ENCODE peak calls at places on chromosomes 1 and 21, in six cellular contexts. A is DND-41, P is mammary epithelial cell, Q is GM23338, U is H9, K is OCI-LY7. H is an unnamed sample.

GRCh38 chr1:154729598-154729997 is 121.6 kb upstream of the ADAR start:
- DNase-seq in A (no peak), P (no peak), Q (no peak), U (no peak), K (no peak), H (no peak)

GRCh38 chr1:76724816-76725215 is 142.5 kb upstream of the ST6GALNAC5 start:
- DNase-seq in A (no peak), P (no peak), Q (no peak), U (no peak), K (no peak), H (no peak)

GRCh38 chr21:26495283-26495849 is 77.7 kb downstream of the CYYR1 start:
- DNase-seq in A (no peak), P (no peak), Q (no peak), U (no peak), K (no peak), H (no peak)

GRCh38 chr1:115669886-115670285 is 28.1 kb downstream of the VANGL1 start:
- DNase-seq in A (no peak), P (no peak), Q (no peak), U (no peak), K (no peak), H (no peak)

GRCh38 chr1:55718758-55719671 is 503.9 kb upstream of the USP24 start:
- DNase-seq in A (no peak), P (peak; percentile 84), Q (peak; percentile 11), U (peak; percentile 28), K (no peak), H (no peak)

GRCh38 chr1:15213333-15213732 is 33.7 kb upstream of the FHAD1 start:
- DNase-seq in A (no peak), P (no peak), Q (no peak), U (no peak), K (no peak), H (no peak)

GRCh38 chr1:178500091-178500770 is 3.5 kb upstream of the CLEC20A start:
- DNase-seq in A (no peak), P (no peak), Q (peak; percentile 66), U (peak; percentile 50), K (no peak), H (no peak)

GRCh38 chr1:10471411-10472219 is 714 bp downstream of the DFFA start:
- DNase-seq in A (no peak), P (no peak), Q (peak; percentile 62), U (no peak), K (no peak), H (no peak)

GRCh38 chr1:20413791-20414140 is 72.2 kb downstream of the CAMK2N1 start:
- DNase-seq in A (no peak), P (no peak), Q (no peak), U (no peak), K (no peak), H (no peak)

GRCh38 chr1:15141933-15142647 is 11.5 kb upstream of the TMEM51 start:
- DNase-seq in A (no peak), P (peak; percentile 63), Q (no peak), U (no peak), K (no peak), H (peak; percentile 31)

GRCh38 chr1:59022799-59023198 is 239.0 kb upstream of the JUN start:
- DNase-seq in A (no peak), P (no peak), Q (no peak), U (no peak), K (no peak), H (no peak)

GRCh38 chr1:117346206-117346928 is 20.9 kb upstream of the MAN1A2 start:
- DNase-seq in A (no peak), P (peak; percentile 54), Q (peak; percentile 48), U (no peak), K (no peak), H (no peak)

GRCh38 chr1:232142403-232143314 is 487.3 kb downstream of the SIPA1L2 start:
- DNase-seq in A (no peak), P (peak; percentile 94), Q (peak; percentile 56), U (no peak), K (no peak), H (peak; percentile 38)

GRCh38 chr1:212455406-212456165 is 22.9 kb downstream of the NENF start:
- DNase-seq in A (peak; percentile 80), P (peak; percentile 37), Q (peak; percentile 87), U (peak; percentile 88), K (peak; percentile 77), H (peak; percentile 82)

GRCh38 chr1:212459656-212460055 is 26.9 kb downstream of the NENF start:
- DNase-seq in A (no peak), P (no peak), Q (no peak), U (no peak), K (no peak), H (no peak)

GRCh38 chr1:212458817-212459216 is 26.1 kb downstream of the NENF start:
- DNase-seq in A (peak; percentile 65), P (no peak), Q (no peak), U (no peak), K (peak; percentile 43), H (no peak)

GRCh38 chr1:212456166-212456528 is 23.4 kb downstream of the NENF start:
- DNase-seq in A (no peak), P (no peak), Q (no peak), U (no peak), K (no peak), H (no peak)

DNA sequence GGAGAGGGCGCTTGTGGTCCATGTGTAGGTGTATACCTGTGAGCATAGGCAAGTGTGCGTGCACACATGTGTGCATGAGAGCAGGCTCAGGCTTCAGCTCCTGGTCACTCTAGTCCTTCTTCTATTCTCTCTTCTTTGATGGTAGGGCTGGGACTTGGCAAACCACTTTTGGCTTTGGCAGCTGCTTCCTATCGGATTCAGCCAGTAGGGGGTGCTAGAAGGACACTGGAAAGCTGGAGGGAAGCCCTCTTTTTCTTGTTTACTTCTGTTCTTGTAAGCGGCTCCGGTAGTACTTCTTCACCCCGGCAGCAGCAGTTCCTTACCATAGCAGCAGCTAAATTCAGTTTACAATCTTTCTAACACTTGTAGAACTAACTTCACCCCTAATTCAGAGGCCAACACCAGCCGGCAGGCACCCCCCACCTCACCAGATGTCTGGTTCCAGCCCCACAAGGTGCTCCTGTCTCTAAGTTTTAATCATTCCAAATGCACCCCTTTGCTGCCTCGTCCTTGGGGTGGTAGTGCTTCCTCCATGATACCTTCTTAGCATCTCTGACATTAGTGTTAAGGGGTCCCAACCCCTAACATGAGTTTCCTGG is 25.1 kb downstream of the NENF start:
- DNase-seq in A (peak; percentile 77), P (peak; percentile 41), Q (peak; percentile 93), U (peak; percentile 86), K (peak; percentile 65), H (peak; percentile 42)
- H2AFZ ChIP-seq in A (peak overlapping the region; percentile 74), P (no peak overlapping the region), Q (peak overlapping the region; percentile 47), U (no peak overlapping the region), K (no peak overlapping the region), H (no peak overlapping the region)

GRCh38 chr1:17372955-17373354 is 959 bp downstream of the PADI6 start:
- DNase-seq in A (no peak), P (no peak), Q (peak; percentile 43), U (peak; percentile 53), K (no peak), H (no peak)

GRCh38 chr1:17375651-17376050 is 3.7 kb downstream of the PADI6 start:
- DNase-seq in A (no peak), P (no peak), Q (no peak), U (no peak), K (no peak), H (no peak)

GRCh38 chr1:17371896-17372295 is at the start of gene PADI6:
- DNase-seq in A (no peak), P (no peak), Q (no peak), U (no peak), K (no peak), H (no peak)

GRCh38 chr1:17369466-17369865 is 2.5 kb upstream of the PADI6 start:
- DNase-seq in A (no peak), P (peak; percentile 92), Q (no peak), U (peak; percentile 49), K (no peak), H (no peak)

DNA sequence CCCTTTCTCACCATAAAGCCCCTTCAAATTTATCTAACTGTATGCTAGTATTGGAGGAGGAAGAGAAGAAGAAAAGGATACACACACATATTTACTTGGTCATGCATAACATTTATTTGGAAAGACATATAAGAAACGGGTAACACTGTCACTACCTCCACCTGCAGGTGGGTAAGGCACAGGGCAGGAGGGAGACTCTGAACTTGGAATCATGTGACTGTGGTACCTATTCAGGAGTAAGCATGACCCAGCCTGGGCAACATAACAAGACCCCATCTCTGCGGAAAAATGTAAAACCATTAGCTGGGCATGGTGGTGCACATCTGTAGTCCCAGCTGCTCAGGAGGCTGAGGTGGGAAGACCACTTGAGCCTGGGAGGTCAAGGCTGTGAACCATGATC is 1.4 kb upstream of the PADI6 start:
- DNase-seq in A (no peak), P (peak; percentile 32), Q (peak; percentile 75), U (no peak), K (no peak), H (no peak)
- TF ChIP-seq CTCF in A (peak; percentile 34), P (peak; percentile 72), Q (peak; percentile 71), U (peak; percentile 73), K (peak; percentile 63), H (no peak)

DNA sequence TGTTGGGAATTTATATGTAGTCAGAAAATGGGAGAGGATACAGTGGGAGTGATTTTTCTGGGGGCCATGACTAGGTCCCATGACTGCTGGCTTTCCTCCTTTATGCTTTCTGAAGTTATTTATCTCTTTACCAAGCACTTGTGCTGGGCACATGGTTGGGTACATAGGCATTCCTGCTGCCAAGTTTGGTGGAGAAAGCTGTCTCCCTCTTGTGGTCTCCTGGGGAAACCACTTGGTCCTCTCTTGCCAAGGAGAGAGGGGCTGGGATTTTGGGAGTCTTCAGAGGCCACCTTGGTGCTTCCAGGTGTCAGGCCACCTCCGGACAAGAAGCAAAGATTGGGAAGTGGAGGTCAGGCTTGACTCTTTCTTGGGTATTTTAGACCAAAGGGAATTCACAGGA is 120.2 kb upstream of the KCNE2 start:
- DNase-seq in A (peak; percentile 37), P (peak; percentile 16), Q (peak; percentile 72), U (peak; percentile 58), K (peak; percentile 47), H (peak; percentile 31)
- H3K27ac ChIP-seq in A (no peak overlapping the region), P (no peak overlapping the region), Q (no peak overlapping the region), U (no peak overlapping the region), K (no peak overlapping the region), H (no peak overlapping the region)

GRCh38 chr1:7302873-7303272 is 468.2 kb upstream of the VAMP3 start:
- DNase-seq in A (no peak), P (no peak), Q (no peak), U (peak; percentile 21), K (no peak), H (no peak)

GRCh38 chr1:7300893-7301292 is 470.2 kb upstream of the VAMP3 start:
- DNase-seq in A (no peak), P (peak; percentile 10), Q (no peak), U (no peak), K (no peak), H (peak; percentile 18)

GRCh38 chr1:7302126-7302525 is 469.0 kb upstream of the VAMP3 start:
- DNase-seq in A (no peak), P (no peak), Q (no peak), U (no peak), K (no peak), H (no peak)

GRCh38 chr1:7299994-7300393 is 471.1 kb upstream of the VAMP3 start:
- DNase-seq in A (no peak), P (no peak), Q (no peak), U (no peak), K (no peak), H (peak; percentile 70)

GRCh38 chr1:7301346-7301993 is 469.6 kb upstream of the VAMP3 start:
- DNase-seq in A (no peak), P (no peak), Q (no peak), U (no peak), K (no peak), H (no peak)
- H2AFZ ChIP-seq in A (no peak overlapping the region), P (no peak overlapping the region), Q (no peak overlapping the region), U (no peak overlapping the region), K (no peak overlapping the region), H (no peak overlapping the region)